ENCODE peak calls at places on chromosome 16, in five cellular contexts. C is pancreas, F is body of pancreas, H is fibroblast of lung, T is dorsolateral prefrontal cortex. Q is an unnamed sample.

GRCh38 chr16:89913408-89914387 is 5.0 kb upstream of the MC1R start:
- DNase-seq in T (no peak), C (no peak), F (no peak), H (no peak), Q (no peak)

GRCh38 chr16:86578056-86578455 is 293 bp upstream of the FOXL1 start:
- DNase-seq in H (peak; percentile 93), T (no peak), F (no peak), C (no peak), Q (no peak)

GRCh38 chr16:49564577-49565224 is 191.1 kb downstream of the C16orf78 start:
- DNase-seq in T (no peak), C (peak; percentile 32), F (peak; percentile 33), H (peak; percentile 12), Q (no peak)

GRCh38 chr16:66486773-66487579 is 59.9 kb downstream of the BEAN1 start:
- DNase-seq in C (no peak), T (no peak), F (peak; percentile 33), H (peak; percentile 85), Q (no peak)

GRCh38 chr16:53626816-53627215 is 76.8 kb downstream of the RPGRIP1L start:
- DNase-seq in C (no peak), T (no peak), F (no peak), H (no peak), Q (no peak)

GRCh38 chr16:83743720-83744119 is 64.1 kb upstream of the HSBP1 start:
- DNase-seq in T (no peak), C (no peak), F (no peak), H (no peak), Q (no peak)

GRCh38 chr16:23578096-23578830 is 17.9 kb downstream of the NDUFAB1 start:
- DNase-seq in H (no peak), T (no peak), F (no peak), C (no peak), Q (no peak)

GRCh38 chr16:79714440-79714839 is 113.9 kb upstream of the MAF start:
- DNase-seq in F (no peak), H (no peak), T (no peak), C (no peak), Q (no peak)

GRCh38 chr16:56869513-56870270 is 4.7 kb downstream of the SLC12A3 start:
- DNase-seq in C (no peak), T (no peak), F (no peak), H (no peak), Q (no peak)

GRCh38 chr16:79610771-79611170 is 10.2 kb upstream of the MAF start:
- DNase-seq in H (peak; percentile 36), C (no peak), T (no peak), F (no peak), Q (no peak)

GRCh38 chr16:49809112-49809511 is 46.8 kb downstream of the ZNF423 start:
- DNase-seq in T (no peak), C (no peak), F (no peak), H (no peak), Q (no peak)

GRCh38 chr16:58518083-58518979 is 3.0 kb downstream of the SETD6 start:
- DNase-seq in C (no peak), T (no peak), H (no peak), F (no peak), Q (no peak)

GRCh38 chr16:58010886-58011285 is 9.7 kb downstream of the USB1 start:
- DNase-seq in T (no peak), C (no peak), H (no peak), F (no peak), Q (no peak)

GRCh38 chr16:82801361-82801760 is 174.6 kb downstream of the CDH13 start:
- DNase-seq in F (no peak), H (peak; percentile 72), T (no peak), C (no peak), Q (no peak)

GRCh38 chr16:191783-192294 is 11.6 kb downstream of the HBQ1 start:
- DNase-seq in F (no peak), T (no peak), H (peak; percentile 46), C (no peak), Q (no peak)

GRCh38 chr16:83619381-83620150 is 188.2 kb upstream of the HSBP1 start:
- DNase-seq in C (no peak), H (no peak), F (no peak), T (no peak), Q (no peak)

GRCh38 chr16:70324998-70325765 is 21.5 kb upstream of the DDX19A start:
- DNase-seq in H (no peak), T (no peak), F (no peak), C (no peak), Q (no peak)

GRCh38 chr16:55328611-55329569 is 4.9 kb downstream of the IRX6 start:
- DNase-seq in F (no peak), H (no peak), T (no peak), C (no peak), Q (no peak)

GRCh38 chr16:22948603-22949368 is 134.8 kb downstream of the HS3ST2 start:
- DNase-seq in C (peak; percentile 80), T (peak; percentile 58), F (peak; percentile 79), H (peak; percentile 23), Q (peak; percentile 39)

GRCh38 chr16:12089492-12090161 is 113.1 kb downstream of the SNX29 start:
- DNase-seq in T (no peak), H (peak; percentile 74), C (no peak), F (peak; percentile 34), Q (peak; percentile 37)

GRCh38 chr16:53744449-53744848 is 40.5 kb downstream of the FTO start:
- DNase-seq in T (no peak), H (no peak), C (peak; percentile 17), F (no peak), Q (no peak)

GRCh38 chr16:69302301-69302700 is 8.8 kb upstream of the VPS4A start:
- DNase-seq in T (no peak), C (no peak), F (no peak), H (no peak), Q (no peak)

GRCh38 chr16:46961373-46962353 is 11.8 kb downstream of the DNAJA2 start:
- DNase-seq in F (no peak), T (no peak), H (peak; percentile 32), C (no peak), Q (no peak)

GRCh38 chr16:9099131-9099625 is 7.7 kb downstream of the HAPSTR1 start:
- DNase-seq in T (no peak), H (peak; percentile 59), F (no peak), C (no peak), Q (no peak)

GRCh38 chr16:78127130-78127529 is 27.7 kb downstream of the WWOX start:
- DNase-seq in T (no peak), F (no peak), C (no peak), H (peak; percentile 47), Q (no peak)

GRCh38 chr16:73060216-73060615 is 12.3 kb upstream of the ZFHX3 start:
- DNase-seq in F (no peak), C (no peak), H (no peak), T (no peak), Q (no peak)
- H3K4me3 ChIP-seq in F (no peak overlapping the region), C (no peak overlapping the region), H (peak overlapping the region; percentile 44), T (no peak overlapping the region), Q (peak overlapping the region; percentile 89)

DNA sequence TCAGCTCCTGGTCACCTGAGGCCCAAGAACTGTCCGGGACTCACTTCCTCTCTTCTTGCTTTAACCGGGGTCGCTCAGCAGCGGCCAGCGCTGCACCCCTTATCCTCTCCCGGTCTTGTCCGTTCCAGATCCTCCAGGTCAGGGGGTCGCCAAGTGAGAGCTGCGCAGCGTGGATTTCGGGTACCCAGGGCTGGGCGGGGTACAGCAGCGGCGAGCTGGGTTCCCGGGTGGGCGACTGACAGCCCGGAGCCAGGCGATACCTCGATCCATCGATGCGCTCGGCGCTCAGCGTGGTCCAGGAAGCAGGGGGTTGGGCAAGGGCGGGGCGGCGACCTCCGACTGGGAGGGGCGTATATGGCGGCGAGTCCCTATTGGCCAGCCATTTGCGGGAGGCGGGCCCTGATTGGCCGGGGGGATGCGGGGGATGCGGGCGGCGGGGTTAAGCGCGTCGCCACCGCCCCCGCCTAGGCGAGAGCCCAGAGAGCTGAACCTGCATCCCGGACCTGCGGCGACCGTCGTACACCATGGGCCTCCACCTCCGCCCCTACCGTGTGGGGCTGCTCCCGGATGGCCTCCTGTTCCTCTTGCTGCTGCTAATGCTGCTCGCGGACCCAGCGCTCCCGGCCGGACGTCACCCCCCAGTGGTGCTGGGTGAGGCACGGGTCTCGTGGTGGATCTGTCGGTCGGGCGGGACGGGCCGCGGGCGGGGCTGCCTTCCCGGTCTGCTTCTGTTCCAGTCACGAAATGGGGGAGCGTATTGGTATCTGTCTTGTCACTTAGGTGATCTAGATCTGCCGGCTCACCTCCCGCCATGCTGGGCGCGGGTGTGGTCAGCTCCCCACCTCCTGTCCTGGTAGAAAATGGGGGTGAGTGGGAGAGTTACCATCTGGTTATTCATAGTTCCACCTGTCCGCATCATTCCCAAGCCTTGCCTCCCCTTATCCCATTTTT is at the start of gene PLA2G15:
- DNase-seq in H (peak; percentile 97), C (peak; percentile 95), T (peak; percentile 98), F (peak; percentile 96), Q (peak; percentile 99)
- TF ChIP-seq CTCF in H (no peak), C (no peak), T (no peak), F (no peak), Q (no peak)

DNA sequence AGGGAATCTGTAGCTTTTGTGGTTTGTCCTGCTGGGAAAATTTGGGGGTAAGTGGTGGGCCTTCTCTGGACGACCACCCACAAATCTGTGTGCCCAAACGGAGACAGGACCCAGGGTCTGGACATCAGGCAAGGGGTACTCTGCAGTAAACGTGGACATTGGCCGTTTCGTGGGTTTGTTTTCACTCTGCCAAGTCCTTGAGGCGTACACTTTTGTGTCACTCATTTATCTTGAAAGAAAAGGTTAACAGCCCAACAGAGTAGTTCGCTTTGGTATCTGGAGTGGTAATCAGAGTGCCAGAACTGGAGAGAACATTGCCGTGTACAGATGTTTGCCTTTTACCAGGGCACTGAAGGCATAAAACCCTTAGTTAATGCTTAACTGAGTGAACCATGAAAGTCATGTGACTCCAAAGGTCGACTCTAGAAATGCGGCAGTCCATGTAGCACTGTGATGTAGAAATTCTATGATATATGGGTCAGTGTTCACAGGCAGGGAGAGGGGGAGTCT is 15.4 kb downstream of the NAA60 start:
- DNase-seq in F (peak; percentile 84), C (peak; percentile 65), T (no peak), H (peak; percentile 16), Q (no peak)
- H3K27ac ChIP-seq in F (peak overlapping the region; percentile 96), C (peak overlapping the region; percentile 95), T (peak overlapping the region; percentile 98), H (peak overlapping the region; percentile 86), Q (peak overlapping the region; percentile 99)

GRCh38 chr16:27334874-27335273 is 21.1 kb downstream of the IL4R start:
- DNase-seq in T (no peak), H (no peak), F (no peak), C (no peak), Q (no peak)

GRCh38 chr16:27333104-27333503 is 19.3 kb downstream of the IL4R start:
- DNase-seq in F (no peak), C (no peak), H (no peak), T (no peak), Q (no peak)

GRCh38 chr16:27333549-27333948 is 19.8 kb downstream of the IL4R start:
- DNase-seq in C (no peak), T (peak; percentile 40), F (no peak), H (no peak), Q (no peak)

GRCh38 chr16:27335349-27336052 is 21.7 kb downstream of the IL4R start:
- DNase-seq in H (peak; percentile 36), C (no peak), T (no peak), F (no peak), Q (no peak)

DNA sequence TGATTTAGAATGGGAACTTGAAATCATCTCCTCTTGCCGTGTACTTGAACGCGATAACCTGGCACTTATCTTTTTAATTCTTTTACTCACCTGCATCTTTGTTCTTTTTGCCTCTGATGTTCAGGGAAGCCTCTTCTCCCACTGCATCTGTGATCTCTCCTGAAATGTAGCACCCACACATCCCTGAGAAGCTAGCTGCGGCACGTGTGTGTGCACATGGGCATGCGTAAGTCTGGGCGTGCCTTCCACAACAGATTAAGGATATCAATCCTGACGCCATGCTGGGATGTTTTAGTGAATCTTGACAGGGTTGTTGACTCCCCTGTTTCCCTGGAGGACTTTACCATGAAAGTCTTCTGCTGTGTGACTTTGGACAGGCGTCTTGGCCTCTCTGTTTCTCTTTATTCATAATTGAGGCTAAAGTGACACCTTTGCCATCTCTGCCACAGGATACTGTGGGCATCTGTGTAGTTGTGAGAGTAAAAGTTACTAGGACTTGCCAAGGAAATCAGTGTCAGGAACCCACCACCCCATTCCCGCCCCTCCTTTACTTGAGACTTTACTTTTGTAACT is 20.5 kb downstream of the IL4R start:
- DNase-seq in T (no peak), F (no peak), C (no peak), H (no peak), Q (no peak)
- H3K4me3 ChIP-seq in T (no peak overlapping the region), F (no peak overlapping the region), C (no peak overlapping the region), H (no peak overlapping the region), Q (no peak overlapping the region)

Q was measured in left ventricle myocardium inferior.